ENCODE peak calls at places on chromosome 4, in ten cellular contexts. Y is upper lobe of right lung, F is vagina, X is heart right ventricle, I is heart left ventricle, P is cardiac muscle cell, G is tibial artery, W is OCI-LY7, D is tibial nerve, B is stomach. M is an unnamed sample. For H3K4me1, the result is how much of the 10 kb centered on the place peaks cover.

GRCh38 chr4:40693946-40694345 is 55.8 kb upstream of the NSUN7 start:
- DNase-seq in F (no peak), I (no peak), D (no peak), B (no peak), X (no peak), P (no peak), Y (no peak), G (no peak), W (no peak), M (no peak)

GRCh38 chr4:151921371-151921770 is 160.6 kb upstream of the GATB start:
- DNase-seq in B (no peak), I (no peak), W (no peak), P (no peak), G (no peak), D (no peak), F (no peak), Y (no peak), X (no peak), M (no peak)

GRCh38 chr4:112189754-112190153 is 41.8 kb upstream of the AP1AR start:
- DNase-seq in G (no peak), D (no peak), W (no peak), Y (no peak), I (no peak), X (no peak), P (no peak), F (no peak), B (no peak), M (no peak)

GRCh38 chr4:2812985-2813384 is 20.1 kb downstream of the SH3BP2 start:
- DNase-seq in D (no peak), G (no peak), P (no peak), Y (no peak), B (no peak), X (no peak), F (no peak), W (no peak), I (no peak), M (no peak)

GRCh38 chr4:124484008-124484407 is 228.5 kb downstream of the ANKRD50 start:
- DNase-seq in G (no peak), P (no peak), D (no peak), F (no peak), I (no peak), Y (no peak), X (no peak), B (no peak), W (no peak), M (no peak)

GRCh38 chr4:2799971-2800690 is 7.2 kb downstream of the SH3BP2 start:
- DNase-seq in G (peak), P (no peak), X (no peak), B (no peak), Y (peak), W (no peak), D (no peak), F (no peak), I (peak), M (no peak)

GRCh38 chr4:72313121-72313520 is 255.9 kb downstream of the ADAMTS3 start:
- DNase-seq in P (no peak), I (no peak), W (no peak), B (no peak), G (no peak), D (no peak), F (no peak), Y (no peak), X (peak), M (no peak)

GRCh38 chr4:89820005-89820404 is 17.0 kb downstream of the SNCA start:
- DNase-seq in X (no peak), G (no peak), D (no peak), Y (no peak), W (no peak), F (no peak), B (no peak), P (no peak), I (no peak), M (no peak)

GRCh38 chr4:71270901-71271300 is 67.9 kb upstream of the SLC4A4 start:
- DNase-seq in F (no peak), G (no peak), D (no peak), P (peak), X (no peak), I (no peak), W (peak), Y (no peak), B (peak), M (peak)

GRCh38 chr4:72319596-72319995 is 249.4 kb downstream of the ADAMTS3 start:
- DNase-seq in Y (no peak), G (no peak), F (no peak), W (no peak), X (no peak), D (no peak), I (no peak), P (no peak), B (no peak), M (no peak)

GRCh38 chr4:17613761-17614415 is 553 bp upstream of the MED28 start:
- DNase-seq in B (no peak), F (no peak), D (no peak), W (peak), X (no peak), G (peak), I (no peak), P (peak), Y (no peak), M (no peak)

GRCh38 chr4:94758700-94759399 is 1.1 kb downstream of the BMPR1B start:
- DNase-seq in W (no peak), G (no peak), I (no peak), X (no peak), Y (no peak), P (peak), B (no peak), D (no peak), F (no peak), M (no peak)

GRCh38 chr4:48974979-48975640 is 11.0 kb upstream of the CWH43 start:
- DNase-seq in W (no peak), B (no peak), I (peak), P (no peak), D (no peak), X (peak), F (no peak), Y (no peak), G (no peak), M (no peak)

GRCh38 chr4:173990126-173990878 is 293.2 kb downstream of the FBXO8 start:
- DNase-seq in I (no peak), F (no peak), G (no peak), D (no peak), W (peak), B (no peak), Y (no peak), X (peak), P (peak), M (no peak)

GRCh38 chr4:119135721-119136121 is at the start of gene MYOZ2:
- DNase-seq in B (no peak), I (no peak), F (no peak), D (no peak), X (peak), Y (no peak), W (no peak), P (peak), G (no peak), M (no peak)

GRCh38 chr4:118032691-118033090 is 1.6 kb upstream of the NDST3 start:
- DNase-seq in Y (no peak), X (no peak), F (no peak), G (no peak), D (no peak), B (no peak), P (no peak), I (no peak), W (no peak), M (no peak)

GRCh38 chr4:7052923-7053715 is 9.9 kb downstream of the TADA2B start:
- DNase-seq in D (no peak), B (peak), P (no peak), G (no peak), F (no peak), W (no peak), X (peak), Y (peak), I (peak), M (no peak)

GRCh38 chr4:69731826-69732225 is 28.6 kb downstream of the SULT1B1 start:
- DNase-seq in B (no peak), D (no peak), F (no peak), G (no peak), W (no peak), I (no peak), Y (no peak), P (no peak), X (no peak), M (no peak)

GRCh38 chr4:4651811-4652609 is 110.2 kb upstream of the STX18 start:
- DNase-seq in P (no peak), G (no peak), F (no peak), D (no peak), Y (no peak), I (no peak), X (no peak), W (no peak), B (no peak), M (no peak)

GRCh38 chr4:67343162-67343561 is 202.1 kb downstream of the CENPC start:
- DNase-seq in X (no peak), P (no peak), W (no peak), I (no peak), G (no peak), F (no peak), B (no peak), D (no peak), Y (no peak), M (no peak)

GRCh38 chr4:123599920-123600394 is 203.4 kb downstream of the SPRY1 start:
- DNase-seq in D (peak), P (peak), X (peak), Y (peak), F (no peak), I (peak), G (peak), W (peak), B (peak), M (peak)

GRCh38 chr4:111954546-111954945 is 190.7 kb upstream of the FAM241A start:
- DNase-seq in D (no peak), W (no peak), B (no peak), F (no peak), Y (no peak), G (no peak), I (no peak), P (no peak), X (no peak), M (no peak)

GRCh38 chr4:86653237-86653865 is 59.2 kb downstream of the PTPN13 start:
- DNase-seq in W (peak), D (no peak), I (no peak), F (no peak), G (no peak), P (no peak), Y (no peak), X (no peak), B (no peak), M (no peak)
- TF ChIP-seq CTCF in W (peak), D (no peak), I (no peak), F (no peak), G (no peak), P (peak), Y (peak), X (peak), B (no peak), M (no peak)

GRCh38 chr4:181728567-181728966 is 514.6 kb upstream of the TENM3 start:
- DNase-seq in G (no peak), P (no peak), D (no peak), F (no peak), B (no peak), W (no peak), Y (no peak), X (no peak), I (no peak), M (no peak)
- H3K4me1 ChIP-seq in G (under half), P (under half), D (under half), F (under half), B (under half), W (under half), Y (under half), X (under half), I (under half), M (under half)

GRCh38 chr4:110475881-110476818 is at the start of gene ENPEP:
- DNase-seq in X (peak), G (no peak), B (no peak), I (peak), F (no peak), W (no peak), P (peak), Y (no peak), D (no peak), M (no peak)
- H3K4me3 ChIP-seq in X (peak), G (peak), B (peak), I (peak), F (peak), W (no peak), P (no peak), Y (peak), D (peak), M (no peak)

GRCh38 chr4:84470204-84470785 is 28.8 kb downstream of the NKX6-1 start:
- DNase-seq in Y (no peak), P (no peak), X (no peak), D (no peak), B (no peak), F (no peak), G (no peak), I (no peak), W (peak), M (no peak)
- TF ChIP-seq CTCF in Y (no peak), P (peak), X (no peak), D (no peak), B (no peak), F (no peak), G (no peak), I (no peak), W (peak), M (no peak)

DNA sequence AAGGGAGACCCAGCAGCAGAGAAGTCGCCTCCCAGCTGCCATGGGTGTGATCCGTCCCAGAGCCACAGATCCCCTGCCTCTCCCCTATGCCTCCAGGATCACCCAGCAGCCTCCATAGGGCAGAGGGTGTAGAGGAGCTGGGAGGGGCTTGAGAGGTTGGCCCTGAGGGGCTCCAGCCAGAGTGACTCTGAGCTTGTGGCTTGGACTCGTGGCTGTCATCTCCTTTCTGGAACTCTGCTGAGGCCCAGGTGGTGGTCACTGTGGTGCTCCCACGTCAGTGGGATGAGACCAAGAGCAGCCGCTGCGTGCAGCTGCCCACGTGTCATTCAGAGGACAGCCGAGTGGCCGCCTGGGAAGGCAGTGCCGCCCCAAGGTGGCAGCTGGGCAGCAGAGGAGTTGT is 4.2 kb downstream of the TACC3 start:
- DNase-seq in Y (no peak), W (no peak), F (no peak), B (no peak), I (no peak), G (no peak), D (no peak), P (no peak), X (no peak), M (no peak)
- H3K4me1 ChIP-seq in Y (under half), W (under half), F (under half), B (half or more), I (under half), G (under half), D (under half), P (under half), X (half or more), M (half or more)

GRCh38 chr4:87406462-87406861 is 15.5 kb upstream of the HSD17B11 start:
- DNase-seq in I (no peak), X (no peak), F (no peak), Y (no peak), B (no peak), P (no peak), G (no peak), W (peak), D (no peak), M (no peak)
- H3K4me3 ChIP-seq in I (no peak), X (no peak), F (no peak), Y (no peak), B (no peak), P (no peak), G (no peak), W (no peak), D (no peak), M (no peak)

GRCh38 chr4:140635606-140636005 is 66.8 kb upstream of the UCP1 start:
- DNase-seq in I (no peak), F (no peak), B (peak), X (no peak), D (no peak), W (no peak), P (peak), Y (peak), G (no peak), M (no peak)

GRCh38 chr4:140640150-140640748 is 71.5 kb upstream of the UCP1 start:
- DNase-seq in B (no peak), I (no peak), W (no peak), Y (no peak), P (no peak), D (no peak), F (no peak), X (no peak), G (no peak), M (no peak)

GRCh38 chr4:140641105-140641555 is 72.4 kb upstream of the UCP1 start:
- DNase-seq in W (no peak), D (no peak), X (no peak), I (no peak), F (no peak), G (no peak), B (no peak), P (no peak), Y (no peak), M (no peak)

GRCh38 chr4:140633951-140634350 is 65.2 kb upstream of the UCP1 start:
- DNase-seq in W (no peak), B (no peak), Y (no peak), D (no peak), G (no peak), I (no peak), P (no peak), F (no peak), X (no peak), M (no peak)

GRCh38 chr4:140637836-140638235 is 69.1 kb upstream of the UCP1 start:
- DNase-seq in P (peak), F (no peak), W (peak), Y (no peak), I (no peak), D (no peak), G (no peak), B (no peak), X (no peak), M (no peak)
- TF ChIP-seq CTCF in P (peak), F (no peak), W (peak), Y (peak), I (peak), D (no peak), G (no peak), B (peak), X (peak), M (peak)

GRCh38 chr4:153729901-153730300 is 29.9 kb downstream of the RNF175 start:
- DNase-seq in F (no peak), X (no peak), B (no peak), G (no peak), D (no peak), W (no peak), Y (no peak), I (no peak), P (no peak), M (no peak)
- H3K4me1 ChIP-seq in F (under half), X (under half), B (under half), G (under half), D (under half), W (under half), Y (under half), I (under half), P (under half), M (under half)

GRCh38 chr4:154566639-154567204 is 3.9 kb downstream of the FGB start:
- DNase-seq in G (no peak), X (no peak), W (no peak), I (no peak), D (no peak), B (no peak), P (no peak), F (no peak), Y (no peak), M (no peak)

GRCh38 chr4:154574311-154574710 is 11.5 kb downstream of the FGB start:
- DNase-seq in I (no peak), X (no peak), P (no peak), G (no peak), F (no peak), Y (no peak), W (no peak), D (no peak), B (no peak), M (no peak)

GRCh38 chr4:154569028-154569427 is 6.2 kb downstream of the FGB start:
- DNase-seq in W (no peak), B (no peak), G (no peak), P (no peak), X (no peak), I (no peak), Y (no peak), F (no peak), D (no peak), M (no peak)

GRCh38 chr4:154565704-154566103 is 2.9 kb downstream of the FGB start:
- DNase-seq in I (no peak), G (no peak), F (no peak), B (no peak), Y (no peak), D (no peak), X (no peak), W (no peak), P (no peak), M (no peak)

DNA sequence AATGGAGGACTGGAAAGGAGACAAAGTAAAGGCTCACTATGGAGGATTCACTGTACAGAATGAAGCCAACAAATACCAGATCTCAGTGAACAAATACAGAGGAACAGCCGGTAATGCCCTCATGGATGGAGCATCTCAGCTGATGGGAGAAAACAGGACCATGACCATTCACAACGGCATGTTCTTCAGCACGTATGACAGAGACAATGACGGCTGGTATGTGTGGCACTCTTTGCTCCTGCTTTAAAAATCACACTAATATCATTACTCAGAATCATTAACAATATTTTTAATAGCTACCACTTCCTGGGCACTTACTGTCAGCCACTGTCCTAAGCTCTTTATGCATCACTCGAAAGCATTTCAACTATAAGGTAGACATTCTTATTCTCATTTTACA is 6.8 kb downstream of the FGB start:
- DNase-seq in X (no peak), W (no peak), Y (no peak), D (no peak), G (no peak), B (no peak), I (no peak), P (no peak), F (no peak), M (no peak)
- H3K4me3 ChIP-seq in X (no peak), W (no peak), Y (no peak), D (no peak), G (no peak), B (no peak), I (no peak), P (no peak), F (no peak), M (no peak)

GRCh38 chr4:8471211-8471875 is 30.8 kb downstream of the TRMT44 start:
- DNase-seq in D (no peak), I (no peak), W (no peak), F (no peak), X (no peak), P (no peak), B (no peak), Y (no peak), G (no peak), M (no peak)
- TF ChIP-seq CTCF in D (no peak), I (no peak), W (no peak), F (no peak), X (no peak), P (no peak), B (no peak), Y (no peak), G (no peak), M (no peak)

M was measured in CD8-positive, alpha-beta T cell.